ENCODE peak calls at places on chromosomes 2 and 18, in five cellular contexts. One of them, this sample, is unnamed.

GRCh38 chr2:221490506-221491060 is 81.5 kb downstream of the EPHA4 start:
- DNase-seq in amniotic stem cell: no peak
- DNase-seq in RPMI8226: no peak
- DNase-seq in stimulated activated naive CD8-positive, alpha-beta T cell treated with anti-CD3 and anti-CD28 coated beads, Interleukin-15, amount 100 ng/mL, for 72 hours: no peak
- DNase-seq in head of caudate nucleus: no peak
- DNase-seq in this sample: no peak

GRCh38 chr2:170744248-170745002 is 25.8 kb upstream of the ERICH2 start:
- DNase-seq in amniotic stem cell: no peak
- DNase-seq in RPMI8226: no peak
- DNase-seq in stimulated activated naive CD8-positive, alpha-beta T cell treated with anti-CD3 and anti-CD28 coated beads, Interleukin-15, amount 100 ng/mL, for 72 hours: no peak
- DNase-seq in head of caudate nucleus: no peak
- DNase-seq in this sample: no peak

GRCh38 chr2:120403261-120403660 is 57.3 kb downstream of the INHBB start:
- DNase-seq in stimulated activated naive CD8-positive, alpha-beta T cell treated with anti-CD3 and anti-CD28 coated beads, Interleukin-15, amount 100 ng/mL, for 72 hours: no peak
- DNase-seq in amniotic stem cell: no peak
- DNase-seq in head of caudate nucleus: no peak
- DNase-seq in RPMI8226: no peak
- DNase-seq in this sample: no peak

GRCh38 chr2:239177325-239177724 is 223.5 kb downstream of the HDAC4 start:
- DNase-seq in amniotic stem cell: no peak
- DNase-seq in head of caudate nucleus: no peak
- DNase-seq in stimulated activated naive CD8-positive, alpha-beta T cell treated with anti-CD3 and anti-CD28 coated beads, Interleukin-15, amount 100 ng/mL, for 72 hours: peak; percentile 2
- DNase-seq in RPMI8226: no peak
- DNase-seq in this sample: no peak

GRCh38 chr2:126304147-126304546 is 351.8 kb upstream of the GYPC start:
- DNase-seq in RPMI8226: no peak
- DNase-seq in stimulated activated naive CD8-positive, alpha-beta T cell treated with anti-CD3 and anti-CD28 coated beads, Interleukin-15, amount 100 ng/mL, for 72 hours: no peak
- DNase-seq in head of caudate nucleus: no peak
- DNase-seq in amniotic stem cell: no peak
- DNase-seq in this sample: no peak

GRCh38 chr2:9327873-9328352 is 95.4 kb downstream of the ITGB1BP1 start:
- DNase-seq in stimulated activated naive CD8-positive, alpha-beta T cell treated with anti-CD3 and anti-CD28 coated beads, Interleukin-15, amount 100 ng/mL, for 72 hours: no peak
- DNase-seq in RPMI8226: no peak
- DNase-seq in amniotic stem cell: no peak
- DNase-seq in head of caudate nucleus: no peak
- DNase-seq in this sample: no peak

GRCh38 chr2:8479298-8479697 is 202.6 kb upstream of the ID2 start:
- DNase-seq in head of caudate nucleus: no peak
- DNase-seq in RPMI8226: no peak
- DNase-seq in amniotic stem cell: no peak
- DNase-seq in stimulated activated naive CD8-positive, alpha-beta T cell treated with anti-CD3 and anti-CD28 coated beads, Interleukin-15, amount 100 ng/mL, for 72 hours: no peak
- DNase-seq in this sample: no peak

GRCh38 chr2:34825671-34826070 is 1226.6 kb upstream of the FAM98A start:
- DNase-seq in amniotic stem cell: no peak
- DNase-seq in head of caudate nucleus: no peak
- DNase-seq in stimulated activated naive CD8-positive, alpha-beta T cell treated with anti-CD3 and anti-CD28 coated beads, Interleukin-15, amount 100 ng/mL, for 72 hours: no peak
- DNase-seq in RPMI8226: no peak
- DNase-seq in this sample: no peak

GRCh38 chr2:19687260-19687659 is 214.5 kb downstream of the TTC32 start:
- DNase-seq in head of caudate nucleus: no peak
- DNase-seq in RPMI8226: no peak
- DNase-seq in amniotic stem cell: no peak
- DNase-seq in stimulated activated naive CD8-positive, alpha-beta T cell treated with anti-CD3 and anti-CD28 coated beads, Interleukin-15, amount 100 ng/mL, for 72 hours: no peak
- DNase-seq in this sample: no peak

GRCh38 chr2:236685979-236686520 is 116.4 kb downstream of the ACKR3 start:
- DNase-seq in head of caudate nucleus: no peak
- DNase-seq in RPMI8226: no peak
- DNase-seq in amniotic stem cell: no peak
- DNase-seq in stimulated activated naive CD8-positive, alpha-beta T cell treated with anti-CD3 and anti-CD28 coated beads, Interleukin-15, amount 100 ng/mL, for 72 hours: no peak
- DNase-seq in this sample: no peak

GRCh38 chr18:8800041-8800441 is 94.7 kb downstream of the MTCL1 start:
- DNase-seq in stimulated activated naive CD8-positive, alpha-beta T cell treated with anti-CD3 and anti-CD28 coated beads, Interleukin-15, amount 100 ng/mL, for 72 hours: no peak
- DNase-seq in RPMI8226: no peak
- DNase-seq in head of caudate nucleus: no peak
- DNase-seq in amniotic stem cell: no peak
- DNase-seq in this sample: no peak

GRCh38 chr2:24421668-24422067 is 61.3 kb upstream of the ITSN2 start:
- DNase-seq in stimulated activated naive CD8-positive, alpha-beta T cell treated with anti-CD3 and anti-CD28 coated beads, Interleukin-15, amount 100 ng/mL, for 72 hours: peak; percentile 53
- DNase-seq in RPMI8226: peak; percentile 38
- DNase-seq in amniotic stem cell: peak; percentile 6
- DNase-seq in head of caudate nucleus: peak; percentile 61
- DNase-seq in this sample: peak; percentile 29

GRCh38 chr2:128424806-128425205 is 106.1 kb upstream of the HS6ST1 start:
- DNase-seq in head of caudate nucleus: no peak
- DNase-seq in RPMI8226: no peak
- DNase-seq in stimulated activated naive CD8-positive, alpha-beta T cell treated with anti-CD3 and anti-CD28 coated beads, Interleukin-15, amount 100 ng/mL, for 72 hours: no peak
- DNase-seq in amniotic stem cell: no peak
- DNase-seq in this sample: no peak

GRCh38 chr2:12456293-12457151 is 260.2 kb upstream of the TRIB2 start:
- DNase-seq in RPMI8226: peak; percentile 18
- DNase-seq in amniotic stem cell: peak; percentile 76
- DNase-seq in head of caudate nucleus: peak; percentile 19
- DNase-seq in stimulated activated naive CD8-positive, alpha-beta T cell treated with anti-CD3 and anti-CD28 coated beads, Interleukin-15, amount 100 ng/mL, for 72 hours: peak; percentile 83
- DNase-seq in this sample: peak; percentile 69

GRCh38 chr18:76464281-76465259 is 30.5 kb downstream of the ZNF516 start:
- DNase-seq in stimulated activated naive CD8-positive, alpha-beta T cell treated with anti-CD3 and anti-CD28 coated beads, Interleukin-15, amount 100 ng/mL, for 72 hours: no peak
- DNase-seq in amniotic stem cell: no peak
- DNase-seq in head of caudate nucleus: no peak
- DNase-seq in RPMI8226: no peak
- DNase-seq in this sample: no peak

GRCh38 chr2:229586746-229587705 is 127.3 kb downstream of the DNER start:
- DNase-seq in head of caudate nucleus: peak; percentile 88
- DNase-seq in stimulated activated naive CD8-positive, alpha-beta T cell treated with anti-CD3 and anti-CD28 coated beads, Interleukin-15, amount 100 ng/mL, for 72 hours: peak; percentile 19
- DNase-seq in amniotic stem cell: peak; percentile 59
- DNase-seq in RPMI8226: peak; percentile 48
- DNase-seq in this sample: peak; percentile 43

GRCh38 chr2:201795608-201796477 is 10.5 kb upstream of the CDK15 start:
- DNase-seq in head of caudate nucleus: no peak
- DNase-seq in RPMI8226: peak; percentile 14
- DNase-seq in amniotic stem cell: peak; percentile 29
- DNase-seq in stimulated activated naive CD8-positive, alpha-beta T cell treated with anti-CD3 and anti-CD28 coated beads, Interleukin-15, amount 100 ng/mL, for 72 hours: no peak
- DNase-seq in this sample: peak; percentile 33

GRCh38 chr2:181949047-181949446 is 36.6 kb upstream of the PPP1R1C start:
- DNase-seq in RPMI8226: no peak
- DNase-seq in head of caudate nucleus: no peak
- DNase-seq in stimulated activated naive CD8-positive, alpha-beta T cell treated with anti-CD3 and anti-CD28 coated beads, Interleukin-15, amount 100 ng/mL, for 72 hours: no peak
- DNase-seq in amniotic stem cell: no peak
- DNase-seq in this sample: no peak